ENCODE peak calls at places on chromosomes 3 and 15, in four cellular contexts. R is heart left ventricle, Q is adrenal gland, W is IMR-90. T is an unnamed sample.

GRCh38 chr15:51775967-51776816 is 24.8 kb downstream of the TMOD2 start:
- DNase-seq in R (no peak), Q (peak), W (peak), T (peak)

GRCh38 chr3:193118907-193119306 is 122.1 kb upstream of the PLAAT1 start:
- DNase-seq in R (no peak), Q (no peak), W (no peak), T (no peak)

GRCh38 chr15:81021321-81021720 is 20.6 kb downstream of the TLNRD1 start:
- DNase-seq in R (no peak), Q (no peak), W (no peak), T (no peak)

GRCh38 chr15:43974852-43975251 is 148.1 kb downstream of the WDR76 start:
- DNase-seq in R (no peak), Q (no peak), W (no peak), T (no peak)

GRCh38 chr3:168533600-168533999 is 437.9 kb upstream of the GOLIM4 start:
- DNase-seq in R (no peak), Q (no peak), W (no peak), T (no peak)

GRCh38 chr3:160180581-160181216 is 44.5 kb upstream of the C3orf80 start:
- DNase-seq in R (no peak), Q (no peak), W (no peak), T (peak)

GRCh38 chr3:50263443-50264388 is 5.2 kb upstream of the SEMA3B start:
- DNase-seq in R (no peak), Q (peak), W (no peak), T (peak)

GRCh38 chr15:52196891-52197290 is 5.7 kb upstream of the GNB5 start:
- DNase-seq in R (no peak), Q (no peak), W (no peak), T (no peak)

GRCh38 chr15:100710213-100710612 is 107.8 kb downstream of the ASB7 start:
- DNase-seq in R (peak), Q (no peak), W (no peak), T (no peak)

GRCh38 chr3:151283907-151284461 is 5.6 kb upstream of the P2RY14 start:
- DNase-seq in R (no peak), Q (no peak), W (peak), T (peak)

GRCh38 chr3:43161684-43162512 is 56.0 kb upstream of the POMGNT2 start:
- DNase-seq in R (no peak), Q (no peak), W (peak), T (peak)

GRCh38 chr3:133892546-133893231 is 3.0 kb downstream of the RAB6B start:
- DNase-seq in R (peak), Q (no peak), W (no peak), T (no peak)

GRCh38 chr3:157501863-157502262 is 1.4 kb downstream of the VEPH1 start:
- DNase-seq in R (no peak), Q (no peak), W (no peak), T (no peak)

GRCh38 chr15:29952245-29952644 is 130.0 kb upstream of the TJP1 start:
- DNase-seq in R (no peak), Q (no peak), W (no peak), T (no peak)

GRCh38 chr3:150202696-150203095 is 205.4 kb upstream of the TSC22D2 start:
- DNase-seq in R (no peak), Q (no peak), W (no peak), T (no peak)

GRCh38 chr3:1394188-1394587 is 301.4 kb downstream of the CNTN6 start:
- DNase-seq in R (no peak), Q (no peak), W (no peak), T (no peak)

GRCh38 chr15:29822685-29823459 is 604 bp upstream of the TJP1 start:
- DNase-seq in R (peak), Q (peak), W (peak), T (peak)

GRCh38 chr15:83559310-83559966 is 94.5 kb upstream of the ADAMTSL3 start:
- DNase-seq in R (no peak), Q (peak), W (peak), T (peak)

GRCh38 chr3:185153170-185153733 is 392 bp upstream of the C3orf70 start:
- DNase-seq in R (no peak), Q (no peak), W (no peak), T (no peak)

GRCh38 chr3:111610612-111611054 is 15.5 kb upstream of the ZBED2 start:
- DNase-seq in R (no peak), Q (no peak), W (no peak), T (no peak)

GRCh38 chr3:60047426-60048200 is 997.8 kb upstream of the CFAP20DC start:
- DNase-seq in R (no peak), Q (no peak), W (no peak), T (no peak)

GRCh38 chr3:37445163-37445562 is 270.8 kb upstream of the LRRFIP2 start:
- DNase-seq in R (no peak), Q (no peak), W (no peak), T (no peak)

GRCh38 chr3:129033619-129034321 is 26.8 kb upstream of the GP9 start:
- DNase-seq in R (no peak), Q (no peak), W (no peak), T (no peak)

GRCh38 chr3:99720985-99721632 is 82.7 kb downstream of the COL8A1 start:
- DNase-seq in R (no peak), Q (no peak), W (peak), T (peak)

GRCh38 chr15:58495836-58496501 is 64.2 kb downstream of the LIPC start:
- DNase-seq in R (no peak), Q (no peak), W (peak), T (no peak)
- H3K4me3 ChIP-seq in R (no peak), Q (no peak), W (no peak), T (no peak)

GRCh38 chr3:52452570-52453221 is 1.1 kb downstream of the TNNC1 start:
- DNase-seq in R (peak), Q (no peak), W (no peak), T (no peak)
- H3K4me3 ChIP-seq in R (peak), Q (no peak), W (no peak), T (no peak)

GRCh38 chr15:42444415-42445063 is 46.4 kb downstream of the ZNF106 start:
- DNase-seq in R (no peak), Q (no peak), W (no peak), T (no peak)
- H3K4me3 ChIP-seq in R (no peak), Q (no peak), W (no peak), T (no peak)

DNA sequence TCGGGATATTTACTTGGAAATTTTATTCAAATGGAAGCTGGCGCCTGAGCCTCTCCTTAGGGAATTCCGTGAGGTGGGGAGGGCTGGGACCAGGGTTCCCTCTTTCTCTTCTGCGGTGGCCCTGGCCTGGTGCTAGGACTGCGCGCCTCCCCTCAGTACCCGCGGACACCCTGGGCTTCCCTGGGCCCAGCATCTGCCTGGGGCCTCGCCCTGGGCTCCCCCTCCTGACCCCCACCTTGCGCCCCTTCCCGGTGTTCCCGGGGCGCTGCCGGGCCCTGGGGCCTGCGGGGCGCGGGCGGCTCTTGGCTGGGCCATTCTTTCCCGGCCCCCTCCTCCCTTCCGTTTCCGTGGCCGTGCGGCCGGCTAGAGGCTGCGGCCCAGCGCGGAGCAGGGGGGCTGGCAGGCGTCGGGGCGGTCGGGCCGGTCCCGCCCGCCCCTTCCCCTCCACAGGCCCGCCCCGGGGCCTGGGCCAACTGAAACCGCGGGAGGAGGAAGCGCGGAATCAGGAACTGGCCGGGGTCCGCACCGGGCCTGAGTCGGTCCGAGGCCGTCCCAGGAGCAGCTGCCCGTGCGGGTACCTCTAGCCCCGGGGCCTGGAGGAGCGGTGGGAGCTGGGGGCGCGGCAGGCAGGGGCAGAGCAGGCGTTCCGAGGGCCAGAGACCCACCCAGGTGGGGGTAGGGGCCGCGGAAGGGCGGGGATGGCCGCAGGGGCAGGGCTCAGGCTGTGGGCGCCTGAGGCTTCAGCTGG is at the start of gene FES:
- DNase-seq in R (peak), Q (peak), W (peak), T (peak)
- H3K4me3 ChIP-seq in R (peak), Q (no peak), W (peak), T (peak)

GRCh38 chr15:77419836-77420609 is at the start of gene PEAK1:
- DNase-seq in R (peak), Q (peak), W (peak), T (peak)

GRCh38 chr15:77417642-77418041 is 2.3 kb downstream of the PEAK1 start:
- DNase-seq in R (no peak), Q (no peak), W (peak), T (peak)

GRCh38 chr15:77419050-77419835 is 661 bp downstream of the PEAK1 start:
- DNase-seq in R (peak), Q (peak), W (peak), T (peak)

GRCh38 chr15:77416954-77417353 is 3.0 kb downstream of the PEAK1 start:
- DNase-seq in R (no peak), Q (no peak), W (no peak), T (no peak)

DNA sequence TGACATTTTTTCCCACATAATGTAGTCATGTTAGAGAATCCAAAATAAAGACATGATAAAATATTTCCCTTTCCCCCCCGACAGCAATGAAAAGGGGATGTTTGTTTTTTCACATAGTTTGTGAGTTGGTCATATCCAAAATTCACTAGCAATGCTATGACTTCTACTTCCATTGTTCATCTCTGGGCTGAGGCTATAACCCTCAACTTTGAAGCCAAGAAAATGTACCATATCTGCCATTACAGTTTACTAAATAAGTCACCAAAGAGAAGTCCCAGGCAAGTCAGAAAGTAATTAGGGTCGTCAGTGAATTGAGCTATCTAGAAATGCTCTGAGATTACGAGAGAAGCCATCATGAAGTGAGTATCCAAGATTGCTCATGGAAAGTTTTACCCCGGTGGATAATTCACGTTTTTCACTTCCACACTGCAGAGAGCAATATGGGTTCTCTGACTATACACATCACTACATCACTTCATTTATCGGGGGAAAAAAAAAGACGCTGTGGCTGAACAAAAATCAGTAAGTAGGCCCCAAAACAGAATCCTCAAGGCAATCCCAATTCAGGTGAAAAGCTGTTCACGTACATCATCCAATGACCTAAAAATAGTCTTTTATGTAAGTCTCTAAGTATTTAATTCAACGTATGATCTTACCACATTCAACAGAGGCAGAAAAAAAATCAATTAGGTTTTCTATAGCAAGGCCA is 1.4 kb downstream of the PEAK1 start:
- DNase-seq in R (no peak), Q (no peak), W (peak), T (peak)
- H3K4me3 ChIP-seq in R (peak), Q (no peak), W (peak), T (peak)

GRCh38 chr3:13549513-13550256 is 760 bp downstream of the FBLN2 start:
- DNase-seq in R (peak), Q (no peak), W (no peak), T (no peak)

GRCh38 chr3:13550791-13551360 is 2.0 kb downstream of the FBLN2 start:
- DNase-seq in R (peak), Q (no peak), W (no peak), T (no peak)

GRCh38 chr3:13547591-13548371 is 1.1 kb upstream of the FBLN2 start:
- DNase-seq in R (peak), Q (no peak), W (no peak), T (no peak)

GRCh38 chr3:13548696-13549512 is at the start of gene FBLN2:
- DNase-seq in R (peak), Q (no peak), W (no peak), T (no peak)

GRCh38 chr3:13550257-13550693 is 1.4 kb downstream of the FBLN2 start:
- DNase-seq in R (peak), Q (no peak), W (no peak), T (no peak)
- H3K4me3 ChIP-seq in R (peak), Q (no peak), W (no peak), T (peak)

GRCh38 chr15:82093774-82094211 is 48.0 kb upstream of the MEX3B start:
- DNase-seq in R (no peak), Q (no peak), W (peak), T (peak)
- H3K4me3 ChIP-seq in R (no peak), Q (no peak), W (no peak), T (peak)

GRCh38 chr3:54085936-54086335 is 36.4 kb upstream of the CACNA2D3 start:
- DNase-seq in R (no peak), Q (no peak), W (no peak), T (no peak)

GRCh38 chr3:54087581-54088410 is 34.6 kb upstream of the CACNA2D3 start:
- DNase-seq in R (no peak), Q (no peak), W (no peak), T (no peak)

GRCh38 chr3:54083901-54084300 is 38.5 kb upstream of the CACNA2D3 start:
- DNase-seq in R (no peak), Q (no peak), W (no peak), T (no peak)

DNA sequence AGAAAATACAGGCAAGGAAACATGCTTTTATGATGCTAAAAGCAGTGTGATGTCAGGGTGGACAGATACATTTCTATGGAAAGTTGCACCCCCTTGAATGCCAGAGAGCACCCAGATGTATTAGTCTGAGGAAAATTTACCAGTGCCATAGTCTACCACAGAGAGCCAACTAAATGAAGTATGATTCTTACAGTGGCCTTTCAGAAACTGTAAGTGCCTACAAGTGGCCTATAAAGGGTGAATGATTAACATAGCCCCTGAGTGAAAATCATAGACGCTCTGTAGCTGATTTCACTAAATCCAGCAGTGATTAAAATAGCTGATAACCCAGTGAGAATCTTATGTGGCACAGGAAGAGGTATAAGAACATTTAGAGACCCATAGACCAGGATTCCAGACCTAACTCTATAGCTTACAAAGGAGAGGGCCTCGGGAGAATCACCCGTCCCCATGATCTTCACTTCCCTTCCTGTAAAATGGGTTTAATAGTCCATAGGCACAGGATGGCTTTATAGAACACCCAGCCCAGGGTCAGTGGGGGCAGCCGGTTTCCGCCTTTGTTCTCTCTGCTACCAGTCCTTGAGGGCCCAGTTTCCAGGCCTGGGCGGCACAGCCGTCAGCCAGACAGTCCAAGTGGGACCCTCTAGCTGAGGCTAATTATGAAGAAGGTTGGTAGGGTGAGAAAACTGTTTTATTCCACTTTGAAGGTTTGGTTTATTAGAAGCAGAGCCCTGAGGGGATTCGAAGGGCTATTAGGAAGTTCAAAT is 35.5 kb upstream of the CACNA2D3 start:
- DNase-seq in R (no peak), Q (no peak), W (no peak), T (no peak)
- H3K4me3 ChIP-seq in R (no peak), Q (no peak), W (no peak), T (no peak)